ENCODE peak calls at places on chromosomes 2 and 18, in eight cellular contexts. S is NCI-H510A treated with DMSO at 0.1 percent for 48 hours; T is epithelial cell of esophagus; J is heart left ventricle; M is A549; W is central memory CD4-positive, alpha-beta T cell; F is activated CD8-positive, alpha-beta memory T cell treated with anti-CD3 and anti-CD28 coated beads, Interleukin-2, amount 50 U/mL, for 4 hours; D is neuronal stem cell. C is an unnamed sample.

GRCh38 chr18:7116001-7116831 is 1.4 kb downstream of the LAMA1 start:
- DNase-seq in S (peak; percentile 46), T (peak; percentile 42), J (no peak), M (no peak), W (no peak), F (no peak), D (peak; percentile 69), C (no peak)

GRCh38 chr2:71793965-71794364 is 340.6 kb downstream of the DYSF start:
- DNase-seq in S (no peak), T (no peak), J (no peak), M (no peak), W (no peak), F (no peak), D (no peak), C (no peak)

GRCh38 chr2:85189606-85190270 is 56.5 kb downstream of the TCF7L1 start:
- DNase-seq in S (no peak), T (no peak), J (no peak), M (no peak), W (no peak), F (no peak), D (peak; percentile 92), C (no peak)

GRCh38 chr2:238893349-238894000 is 45.6 kb downstream of the TWIST2 start:
- DNase-seq in S (no peak), T (no peak), J (no peak), M (no peak), W (no peak), F (no peak), D (no peak), C (no peak)

GRCh38 chr2:27162151-27163121 is 13.6 kb downstream of the TCF23 start:
- DNase-seq in S (no peak), T (no peak), J (no peak), M (no peak), W (no peak), F (no peak), D (no peak), C (no peak)

GRCh38 chr2:120939595-120940318 is 204.1 kb downstream of the GLI2 start:
- DNase-seq in S (no peak), T (peak; percentile 86), J (no peak), M (peak; percentile 56), W (no peak), F (no peak), D (no peak), C (no peak)

GRCh38 chr2:58614259-58614658 is 373.1 kb upstream of the FANCL start:
- DNase-seq in S (no peak), T (no peak), J (no peak), M (no peak), W (no peak), F (no peak), D (no peak), C (no peak)

GRCh38 chr2:238669581-238670340 is 178.1 kb upstream of the TWIST2 start:
- DNase-seq in S (no peak), T (peak; percentile 17), J (no peak), M (no peak), W (no peak), F (no peak), D (no peak), C (no peak)

GRCh38 chr2:202115385-202116060 is 42.5 kb downstream of the KIAA2012 start:
- DNase-seq in S (no peak), T (peak; percentile 59), J (no peak), M (no peak), W (no peak), F (no peak), D (no peak), C (no peak)

GRCh38 chr2:75053484-75054112 is 95.2 kb downstream of the POLE4 start:
- DNase-seq in S (peak; percentile 86), T (peak; percentile 64), J (no peak), M (peak; percentile 52), W (no peak), F (no peak), D (peak; percentile 15), C (no peak)

GRCh38 chr2:42879913-42880737 is 87.7 kb upstream of the HAAO start:
- DNase-seq in S (no peak), T (peak; percentile 44), J (peak; percentile 58), M (no peak), W (no peak), F (no peak), D (no peak), C (no peak)

GRCh38 chr2:6845312-6845711 is 20.4 kb downstream of the CMPK2 start:
- DNase-seq in S (no peak), T (peak; percentile 25), J (no peak), M (no peak), W (no peak), F (no peak), D (no peak), C (no peak)

GRCh38 chr2:43136862-43137261 is 89.5 kb downstream of the ZFP36L2 start:
- DNase-seq in S (no peak), T (no peak), J (peak; percentile 26), M (no peak), W (peak; percentile 94), F (peak; percentile 81), D (no peak), C (no peak)

GRCh38 chr2:82950148-82950547 is 1508.9 kb downstream of the SUCLG1 start:
- DNase-seq in S (peak; percentile 79), T (no peak), J (no peak), M (no peak), W (no peak), F (no peak), D (no peak), C (no peak)

GRCh38 chr2:230068658-230069080 is at the start of gene SLC16A14:
- DNase-seq in S (peak; percentile 84), T (peak; percentile 73), J (no peak), M (peak; percentile 7), W (peak; percentile 5), F (peak; percentile 21), D (peak; percentile 36), C (no peak)

GRCh38 chr2:96584017-96584416 is 47.5 kb downstream of the ARID5A start:
- DNase-seq in S (no peak), T (peak; percentile 67), J (no peak), M (no peak), W (no peak), F (no peak), D (no peak), C (no peak)

GRCh38 chr2:73985318-73986084 is 791 bp downstream of the TET3 start:
- DNase-seq in S (no peak), T (no peak), J (peak; percentile 54), M (peak; percentile 27), W (peak; percentile 48), F (peak; percentile 75), D (no peak), C (peak; percentile 64)

GRCh38 chr2:100891911-100892642 is 72.1 kb downstream of the NPAS2 start:
- DNase-seq in S (no peak), T (peak; percentile 37), J (no peak), M (no peak), W (no peak), F (no peak), D (no peak), C (no peak)

GRCh38 chr2:148013879-148014278 is 6.7 kb downstream of the ORC4 start:
- DNase-seq in S (no peak), T (peak; percentile 8), J (no peak), M (no peak), W (no peak), F (no peak), D (no peak), C (no peak)

GRCh38 chr2:129248183-129248582 is 731.3 kb upstream of the RAB6C start:
- DNase-seq in S (no peak), T (no peak), J (no peak), M (no peak), W (no peak), F (no peak), D (no peak), C (no peak)

GRCh38 chr18:63155910-63156773 is 163.4 kb downstream of the BCL2 start:
- DNase-seq in S (no peak), T (no peak), J (no peak), M (no peak), W (no peak), F (no peak), D (no peak), C (no peak)

GRCh38 chr2:40516604-40517003 is 64.7 kb upstream of the SLC8A1 start:
- DNase-seq in S (no peak), T (no peak), J (no peak), M (no peak), W (no peak), F (no peak), D (no peak), C (no peak)

GRCh38 chr2:239943571-239943970 is 81.6 kb downstream of the NDUFA10 start:
- DNase-seq in S (no peak), T (no peak), J (no peak), M (no peak), W (no peak), F (no peak), D (no peak), C (peak; percentile 12)

GRCh38 chr18:39435209-39435608 is 1869.6 kb upstream of the CELF4 start:
- DNase-seq in S (no peak), T (no peak), J (no peak), M (no peak), W (no peak), F (no peak), D (no peak), C (no peak)

GRCh38 chr2:34251578-34251977 is 652.5 kb upstream of the FAM98A start:
- DNase-seq in S (no peak), T (no peak), J (no peak), M (no peak), W (no peak), F (no peak), D (no peak), C (no peak)

GRCh38 chr2:223860809-223861738 is 23.7 kb upstream of the AP1S3 start:
- DNase-seq in S (no peak), T (peak; percentile 90), J (no peak), M (peak; percentile 85), W (no peak), F (no peak), D (no peak), C (no peak)

GRCh38 chr2:235940330-235940729 is 227.9 kb downstream of the GBX2 start:
- DNase-seq in S (no peak), T (peak; percentile 27), J (peak; percentile 75), M (peak; percentile 13), W (no peak), F (no peak), D (no peak), C (no peak)

GRCh38 chr2:75587954-75588587 is 27.3 kb upstream of the EVA1A start:
- DNase-seq in S (peak; percentile 73), T (peak; percentile 93), J (no peak), M (no peak), W (no peak), F (no peak), D (no peak), C (no peak)

C was measured in lower lobe of right lung.